ENCODE peak calls at places on chromosomes 12 and 14, in four cellular contexts. N is cardiac muscle cell, E is ovary, A is left lung. O is an unnamed sample.
A peak's percentile ranks its signal among the peaks of the same experiment; 100 is the strongest.

GRCh38 chr12:129208566-129208965 is 355.3 kb downstream of the GLT1D1 start:
- DNase-seq in N (no peak), E (no peak), A (no peak), O (no peak)

GRCh38 chr12:115916910-115917668 is 360.4 kb downstream of the MED13L start:
- DNase-seq in N (peak; percentile 61), E (peak; percentile 29), A (peak; percentile 54), O (peak; percentile 73)

GRCh38 chr12:1927751-1928351 is 9.4 kb upstream of the CACNA2D4 start:
- DNase-seq in N (peak; percentile 68), E (peak; percentile 3), A (no peak), O (peak; percentile 32)

GRCh38 chr14:20684662-20685456 is 499 bp downstream of the RNASE4 start:
- DNase-seq in N (no peak), E (peak; percentile 58), A (peak; percentile 48), O (no peak)

GRCh38 chr12:112924986-112925385 is 13.3 kb upstream of the OAS3 start:
- DNase-seq in N (no peak), E (no peak), A (no peak), O (no peak)

GRCh38 chr12:33061844-33062243 is 165.3 kb upstream of the PKP2 start:
- DNase-seq in N (no peak), E (no peak), A (no peak), O (no peak)

GRCh38 chr12:132807295-132808222 is 21.1 kb downstream of the GOLGA3 start:
- DNase-seq in N (no peak), E (no peak), A (no peak), O (no peak)

GRCh38 chr14:101068293-101068957 is 164.9 kb upstream of the RTL1 start:
- DNase-seq in N (no peak), E (peak; percentile 7), A (peak; percentile 8), O (peak; percentile 30)

GRCh38 chr14:72714871-72715214 is 179.1 kb downstream of the DPF3 start:
- DNase-seq in N (peak; percentile 62), E (peak; percentile 39), A (no peak), O (no peak)

GRCh38 chr14:85764809-85765208 is 234.9 kb downstream of the FLRT2 start:
- DNase-seq in N (no peak), E (no peak), A (peak; percentile 35), O (no peak)

GRCh38 chr14:59428581-59429012 is 36.6 kb downstream of the GPR135 start:
- DNase-seq in N (no peak), E (no peak), A (no peak), O (no peak)

GRCh38 chr12:132675753-132676152 is 11.4 kb downstream of the POLE start:
- DNase-seq in N (no peak), E (no peak), A (no peak), O (no peak)

GRCh38 chr12:127311695-127312364 is 955.1 kb upstream of the TMEM132C start:
- DNase-seq in N (peak; percentile 29), E (no peak), A (no peak), O (no peak)

GRCh38 chr12:25415004-25415403 is 138.1 kb downstream of the LMNTD1 start:
- DNase-seq in N (no peak), E (no peak), A (no peak), O (no peak)

GRCh38 chr12:83537428-83538053 is 850.8 kb downstream of the TMTC2 start:
- DNase-seq in N (no peak), E (no peak), A (no peak), O (no peak)

GRCh38 chr12:67742461-67742860 is 93.9 kb downstream of the DYRK2 start:
- DNase-seq in N (no peak), E (no peak), A (no peak), O (no peak)

GRCh38 chr14:79328863-79329262 is 882.4 kb downstream of the DIO2 start:
- DNase-seq in N (no peak), E (no peak), A (no peak), O (no peak)

GRCh38 chr14:50666772-50667490 is 1.2 kb downstream of the SAV1 start:
- DNase-seq in N (peak; percentile 59), E (peak; percentile 40), A (peak; percentile 45), O (no peak)

GRCh38 chr12:28242129-28242887 is 52.1 kb downstream of the CCDC91 start:
- DNase-seq in N (no peak), E (no peak), A (no peak), O (no peak)

GRCh38 chr14:43651185-43651787 is 855.8 kb downstream of the FSCB start:
- DNase-seq in N (no peak), E (no peak), A (no peak), O (no peak)

GRCh38 chr14:76078501-76078900 is 73.2 kb upstream of the GPATCH2L start:
- DNase-seq in N (no peak), E (no peak), A (no peak), O (no peak)

GRCh38 chr14:61925043-61925442 is 162.8 kb downstream of the SNAPC1 start:
- DNase-seq in N (peak; percentile 23), E (no peak), A (no peak), O (no peak)

GRCh38 chr12:98745578-98746391 is 100.7 kb downstream of the APAF1 start:
- DNase-seq in N (peak; percentile 19), E (peak; percentile 41), A (no peak), O (no peak)

GRCh38 chr12:2958432-2959193 is 584 bp upstream of the TEAD4 start:
- DNase-seq in N (peak; percentile 75), E (peak; percentile 33), A (peak; percentile 56), O (peak; percentile 47)

GRCh38 chr14:64952598-64953309 is 10.2 kb upstream of the GPX2 start:
- DNase-seq in N (no peak), E (no peak), A (no peak), O (no peak)

GRCh38 chr12:103915306-103915705 is 14.9 kb upstream of the HSP90B1 start:
- DNase-seq in N (no peak), E (no peak), A (no peak), O (no peak)

GRCh38 chr12:116502141-116502725 is 56.9 kb upstream of the MAP1LC3B2 start:
- DNase-seq in N (no peak), E (no peak), A (no peak), O (no peak)

GRCh38 chr12:25806271-25806670 is 152.2 kb upstream of the RASSF8 start:
- DNase-seq in N (no peak), E (no peak), A (no peak), O (no peak)

GRCh38 chr14:54724123-54724522 is 157.2 kb downstream of the SAMD4A start:
- DNase-seq in N (no peak), E (no peak), A (no peak), O (no peak)

GRCh38 chr12:46124848-46125619 is 134.7 kb upstream of the SCAF11 start:
- DNase-seq in N (peak; percentile 79), E (peak; percentile 50), A (peak; percentile 41), O (no peak)

GRCh38 chr12:131644481-131644880 is 66.4 kb upstream of the SFSWAP start:
- DNase-seq in N (no peak), E (no peak), A (no peak), O (no peak)

GRCh38 chr12:93946542-93947150 is 201.7 kb upstream of the PLXNC1 start:
- DNase-seq in N (no peak), E (no peak), A (no peak), O (no peak)

GRCh38 chr14:100297320-100298300 is 8.6 kb downstream of the SLC25A29 start:
- DNase-seq in N (no peak), E (peak; percentile 78), A (peak; percentile 87), O (no peak)

GRCh38 chr14:89303452-89304435 is 113.3 kb downstream of the FOXN3 start:
- DNase-seq in N (peak; percentile 83), E (peak; percentile 60), A (peak; percentile 84), O (no peak)

GRCh38 chr14:30655124-30655523 is 33.0 kb downstream of the SCFD1 start:
- DNase-seq in N (no peak), E (no peak), A (no peak), O (no peak)

GRCh38 chr14:21352587-21352986 is 31.2 kb downstream of the SUPT16H start:
- DNase-seq in N (no peak), E (no peak), A (peak; percentile 56), O (no peak)

GRCh38 chr12:121003650-121004049 is 12.6 kb downstream of the C12orf43 start:
- DNase-seq in N (no peak), E (no peak), A (no peak), O (no peak)
- TF ChIP-seq CTCF in N (no peak), E (no peak), A (no peak), O (no peak)

GRCh38 chr12:108596854-108597558 is 878 bp downstream of the TMEM119 start:
- DNase-seq in N (no peak), E (no peak), A (no peak), O (no peak)
- TF ChIP-seq CTCF in N (no peak), E (no peak), A (no peak), O (no peak)

GRCh38 chr12:48084841-48085460 is 20.9 kb downstream of the SENP1 start:
- DNase-seq in N (no peak), E (no peak), A (no peak), O (no peak)

GRCh38 chr12:48086327-48086726 is 19.6 kb downstream of the SENP1 start:
- DNase-seq in N (no peak), E (no peak), A (no peak), O (no peak)

GRCh38 chr12:48080285-48080684 is 25.6 kb downstream of the SENP1 start:
- DNase-seq in N (no peak), E (no peak), A (no peak), O (no peak)

GRCh38 chr12:48080821-48081220 is 25.1 kb downstream of the SENP1 start:
- DNase-seq in N (no peak), E (no peak), A (no peak), O (no peak)

GRCh38 chr12:48084066-48084465 is 21.8 kb downstream of the SENP1 start:
- DNase-seq in N (no peak), E (no peak), A (no peak), O (no peak)
- TF ChIP-seq CTCF in N (peak; percentile 33), E (peak; percentile 18), A (no peak), O (no peak)

DNA sequence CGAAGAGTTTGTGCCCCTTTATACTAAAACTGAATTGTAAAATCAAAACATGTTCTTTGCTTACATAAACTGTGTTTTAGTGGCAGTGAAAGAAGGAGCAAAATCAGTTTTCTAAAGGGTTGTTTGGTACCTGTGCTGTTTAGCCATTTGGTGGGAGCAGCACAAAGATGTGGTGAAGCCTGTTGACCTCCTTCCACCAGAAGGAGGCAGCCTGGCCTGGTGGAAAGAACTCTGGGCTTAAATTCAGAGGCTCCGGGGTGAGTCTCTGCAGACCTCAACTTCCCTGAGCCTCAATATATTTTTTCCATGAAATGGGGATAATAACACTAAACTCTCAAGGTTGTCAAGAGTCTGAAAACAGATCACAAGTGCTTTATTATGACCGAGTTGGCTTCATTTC is 502.5 kb downstream of the VRK1 start:
- DNase-seq in N (peak; percentile 8), E (no peak), A (no peak), O (no peak)
- TF ChIP-seq CTCF in N (no peak), E (no peak), A (no peak), O (no peak)

O was measured in mesothelial cell of epicardium.